ENCODE peak calls at places on chromosomes 4 and X, in four cellular contexts. One of them, this sample, is unnamed. For H3K4me1, the result is how much of the 10 kb centered on the place peaks cover.

GRCh38 chr4:52841707-52842456 is 20.2 kb upstream of the RASL11B start:
- DNase-seq in IMR-90: peak
- DNase-seq in body of pancreas: no peak
- DNase-seq in Peyer's patch: no peak
- DNase-seq in this sample: peak

GRCh38 chr4:74376888-74377483 is 12.0 kb downstream of the EREG start:
- DNase-seq in Peyer's patch: no peak
- DNase-seq in IMR-90: peak
- DNase-seq in body of pancreas: no peak
- DNase-seq in this sample: no peak

GRCh38 chr4:531076-531475 is 32.1 kb downstream of the PIGG start:
- DNase-seq in body of pancreas: no peak
- DNase-seq in IMR-90: no peak
- DNase-seq in Peyer's patch: no peak
- DNase-seq in this sample: no peak

GRCh38 chr4:177242651-177243296 is 66.9 kb upstream of the NEIL3 start:
- DNase-seq in body of pancreas: no peak
- DNase-seq in Peyer's patch: no peak
- DNase-seq in IMR-90: peak
- DNase-seq in this sample: no peak

GRCh38 chrX:58025979-58026378 is 115.7 kb upstream of the ZXDA start:
- DNase-seq in body of pancreas: peak
- DNase-seq in Peyer's patch: peak
- DNase-seq in IMR-90: peak
- DNase-seq in this sample: peak

GRCh38 chr4:6119507-6120020 is 80.8 kb downstream of the JAKMIP1 start:
- DNase-seq in Peyer's patch: no peak
- DNase-seq in IMR-90: no peak
- DNase-seq in body of pancreas: no peak
- DNase-seq in this sample: no peak

GRCh38 chr4:86338989-86339388 is 20.9 kb downstream of the MAPK10 start:
- DNase-seq in Peyer's patch: no peak
- DNase-seq in IMR-90: peak
- DNase-seq in body of pancreas: peak
- DNase-seq in this sample: no peak

GRCh38 chrX:140141444-140142029 is 176.2 kb upstream of the CXorf66 start:
- DNase-seq in IMR-90: peak
- DNase-seq in body of pancreas: peak
- DNase-seq in Peyer's patch: no peak
- DNase-seq in this sample: peak

GRCh38 chr4:188779586-188779985 is 640.3 kb downstream of the TRIML1 start:
- DNase-seq in body of pancreas: no peak
- DNase-seq in Peyer's patch: no peak
- DNase-seq in IMR-90: peak
- DNase-seq in this sample: no peak

GRCh38 chr4:105989411-105990242 is 94.4 kb downstream of the NPNT start:
- DNase-seq in body of pancreas: no peak
- DNase-seq in Peyer's patch: no peak
- DNase-seq in IMR-90: no peak
- DNase-seq in this sample: no peak

GRCh38 chrX:112108145-112108544 is 25.6 kb upstream of the TRPC5 start:
- DNase-seq in Peyer's patch: no peak
- DNase-seq in IMR-90: no peak
- DNase-seq in body of pancreas: no peak
- DNase-seq in this sample: no peak

GRCh38 chr4:48665555-48666186 is 114.4 kb downstream of the FRYL start:
- DNase-seq in IMR-90: peak
- DNase-seq in Peyer's patch: no peak
- DNase-seq in body of pancreas: no peak
- DNase-seq in this sample: no peak

GRCh38 chr4:113646456-113646809 is 115.1 kb downstream of the CAMK2D start:
- DNase-seq in Peyer's patch: no peak
- DNase-seq in IMR-90: peak
- DNase-seq in body of pancreas: no peak
- DNase-seq in this sample: no peak

GRCh38 chrX:45788941-45789348 is 588.3 kb upstream of the DIPK2B start:
- DNase-seq in Peyer's patch: no peak
- DNase-seq in body of pancreas: no peak
- DNase-seq in IMR-90: peak
- DNase-seq in this sample: no peak

GRCh38 chrX:115011428-115011827 is 6.0 kb downstream of the IL13RA2 start:
- DNase-seq in IMR-90: no peak
- DNase-seq in Peyer's patch: no peak
- DNase-seq in body of pancreas: no peak
- DNase-seq in this sample: no peak

GRCh38 chr4:70183168-70183939 is 12.2 kb upstream of the ODAM start:
- DNase-seq in body of pancreas: peak
- DNase-seq in Peyer's patch: no peak
- DNase-seq in IMR-90: peak
- DNase-seq in this sample: no peak

GRCh38 chr4:6689506-6689960 is 4.1 kb upstream of the S100P start:
- DNase-seq in Peyer's patch: no peak
- DNase-seq in IMR-90: no peak
- DNase-seq in body of pancreas: no peak
- DNase-seq in this sample: peak

GRCh38 chr4:47640911-47641310 is 155.8 kb downstream of the ATP10D start:
- DNase-seq in IMR-90: peak
- DNase-seq in Peyer's patch: no peak
- DNase-seq in body of pancreas: no peak
- DNase-seq in this sample: no peak

GRCh38 chrX:69138512-69138911 is 26.7 kb downstream of the PJA1 start:
- DNase-seq in body of pancreas: no peak
- DNase-seq in IMR-90: no peak
- DNase-seq in Peyer's patch: no peak
- DNase-seq in this sample: no peak

GRCh38 chr4:152014280-152014679 is 253.5 kb upstream of the GATB start:
- DNase-seq in Peyer's patch: peak
- DNase-seq in IMR-90: no peak
- DNase-seq in body of pancreas: no peak
- DNase-seq in this sample: no peak

GRCh38 chr4:15353207-15353606 is 74.6 kb upstream of the C1QTNF7 start:
- DNase-seq in Peyer's patch: no peak
- DNase-seq in body of pancreas: no peak
- DNase-seq in IMR-90: no peak
- DNase-seq in this sample: no peak

GRCh38 chr4:184812651-184813181 is 13.1 kb downstream of the ACSL1 start:
- DNase-seq in body of pancreas: no peak
- DNase-seq in IMR-90: peak
- DNase-seq in Peyer's patch: no peak
- DNase-seq in this sample: no peak

GRCh38 chr4:82848706-82849105 is 42.2 kb downstream of the SEC31A start:
- DNase-seq in Peyer's patch: no peak
- DNase-seq in body of pancreas: no peak
- DNase-seq in IMR-90: no peak
- DNase-seq in this sample: no peak

GRCh38 chr4:168440442-168441264 is 39.6 kb downstream of the DDX60L start:
- DNase-seq in IMR-90: peak
- DNase-seq in Peyer's patch: no peak
- DNase-seq in body of pancreas: no peak
- DNase-seq in this sample: no peak

GRCh38 chr4:131721883-131722282 is 1427.2 kb upstream of the PCDH10 start:
- DNase-seq in Peyer's patch: no peak
- DNase-seq in body of pancreas: no peak
- DNase-seq in IMR-90: no peak
- DNase-seq in this sample: no peak

GRCh38 chr4:103074598-103075434 is 1.7 kb downstream of the SLC9B2 start:
- DNase-seq in IMR-90: peak
- DNase-seq in body of pancreas: no peak
- DNase-seq in Peyer's patch: no peak
- DNase-seq in this sample: no peak

GRCh38 chrX:97756879-97757278 is 873.2 kb downstream of the RPA4 start:
- DNase-seq in body of pancreas: no peak
- DNase-seq in Peyer's patch: no peak
- DNase-seq in IMR-90: no peak
- DNase-seq in this sample: no peak

GRCh38 chrX:20267599-20267923 is 852 bp upstream of the RPS6KA3 start:
- DNase-seq in IMR-90: peak
- DNase-seq in body of pancreas: no peak
- DNase-seq in Peyer's patch: no peak
- DNase-seq in this sample: no peak

GRCh38 chr4:146222313-146222712 is 8.0 kb downstream of the REELD1 start:
- DNase-seq in IMR-90: peak
- DNase-seq in Peyer's patch: no peak
- DNase-seq in body of pancreas: no peak
- DNase-seq in this sample: no peak

GRCh38 chr4:38670061-38670894 is 6.3 kb downstream of the KLF3 start:
- DNase-seq in IMR-90: no peak
- DNase-seq in body of pancreas: no peak
- DNase-seq in Peyer's patch: no peak
- DNase-seq in this sample: no peak
- H3K4me1 ChIP-seq in IMR-90: under half
- H3K4me1 ChIP-seq in body of pancreas: half or more
- H3K4me1 ChIP-seq in Peyer's patch: under half
- H3K4me1 ChIP-seq in this sample: half or more

GRCh38 chr4:17491196-17491595 is 20.7 kb downstream of the QDPR start:
- DNase-seq in body of pancreas: no peak
- DNase-seq in IMR-90: no peak
- DNase-seq in Peyer's patch: no peak
- DNase-seq in this sample: no peak
- H3K4me1 ChIP-seq in body of pancreas: under half
- H3K4me1 ChIP-seq in IMR-90: under half
- H3K4me1 ChIP-seq in Peyer's patch: under half
- H3K4me1 ChIP-seq in this sample: under half

DNA sequence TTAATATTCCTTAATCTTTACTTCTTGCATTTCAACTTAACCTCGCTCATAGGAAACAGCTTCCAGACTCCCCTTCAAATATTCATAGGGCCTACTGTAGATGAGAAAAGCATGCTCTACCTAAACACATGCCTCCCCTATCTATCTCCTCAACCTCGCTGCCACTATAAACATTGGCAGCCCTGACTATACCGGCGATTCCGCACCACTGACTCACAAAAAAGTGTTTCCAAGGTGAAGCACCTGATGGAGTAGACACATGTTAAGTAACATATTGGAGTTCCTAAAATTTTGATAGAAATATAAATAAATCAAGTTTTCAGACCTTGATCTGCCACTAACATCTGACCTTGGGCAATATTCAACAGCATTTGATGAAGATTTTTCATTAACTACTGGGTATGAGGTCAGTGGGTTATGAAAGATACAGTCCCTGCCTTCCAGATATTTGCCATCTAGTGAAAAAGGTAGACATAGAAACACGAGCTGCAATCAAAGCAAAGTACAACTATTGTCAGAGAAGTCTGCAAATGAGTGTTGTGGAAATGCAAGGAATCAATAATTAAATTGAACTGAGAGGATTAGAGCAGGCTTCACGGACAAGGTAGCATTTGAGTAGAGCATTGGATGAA is 184.2 kb downstream of the MAML3 start:
- DNase-seq in Peyer's patch: no peak
- DNase-seq in body of pancreas: peak
- DNase-seq in IMR-90: no peak
- DNase-seq in this sample: peak
- H3K4me1 ChIP-seq in Peyer's patch: under half
- H3K4me1 ChIP-seq in body of pancreas: under half
- H3K4me1 ChIP-seq in IMR-90: under half
- H3K4me1 ChIP-seq in this sample: half or more

GRCh38 chrX:12948495-12948894 is 26.4 kb upstream of the TMSB4X start:
- DNase-seq in body of pancreas: no peak
- DNase-seq in Peyer's patch: no peak
- DNase-seq in IMR-90: no peak
- DNase-seq in this sample: no peak
- H3K4me1 ChIP-seq in body of pancreas: under half
- H3K4me1 ChIP-seq in Peyer's patch: under half
- H3K4me1 ChIP-seq in IMR-90: under half
- H3K4me1 ChIP-seq in this sample: under half

DNA sequence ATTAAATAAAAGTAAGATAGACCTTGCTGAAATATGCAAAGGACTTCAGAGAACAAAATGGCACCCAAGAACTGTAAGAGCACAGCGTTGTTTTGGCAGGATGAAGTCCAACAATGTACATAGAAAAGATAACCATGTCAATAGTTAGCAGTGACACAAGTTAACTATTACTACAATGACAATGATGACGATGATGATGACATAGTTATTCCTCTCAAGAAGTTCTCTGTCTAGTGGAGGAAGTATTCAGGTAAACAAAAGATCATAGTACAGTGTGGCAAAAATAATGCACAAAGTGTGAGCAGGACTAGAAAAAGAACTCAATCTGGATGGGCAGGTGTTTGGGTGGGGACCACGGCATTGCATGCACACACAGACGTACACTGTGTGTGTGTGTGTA is 75.3 kb upstream of the STIM2 start:
- DNase-seq in body of pancreas: no peak
- DNase-seq in IMR-90: no peak
- DNase-seq in Peyer's patch: no peak
- DNase-seq in this sample: no peak
- H3K4me1 ChIP-seq in body of pancreas: under half
- H3K4me1 ChIP-seq in IMR-90: under half
- H3K4me1 ChIP-seq in Peyer's patch: under half
- H3K4me1 ChIP-seq in this sample: under half

GRCh38 chr4:1716065-1716945 is 4.2 kb upstream of the SLBP start:
- DNase-seq in IMR-90: no peak
- DNase-seq in body of pancreas: no peak
- DNase-seq in Peyer's patch: no peak
- DNase-seq in this sample: no peak

GRCh38 chr4:1715002-1715761 is 3.1 kb upstream of the SLBP start:
- DNase-seq in Peyer's patch: peak
- DNase-seq in IMR-90: no peak
- DNase-seq in body of pancreas: peak
- DNase-seq in this sample: no peak

GRCh38 chr4:1712216-1713002 is at the start of gene SLBP:
- DNase-seq in Peyer's patch: peak
- DNase-seq in IMR-90: peak
- DNase-seq in body of pancreas: peak
- DNase-seq in this sample: peak

GRCh38 chr4:1713003-1713397 is 881 bp upstream of the SLBP start:
- DNase-seq in Peyer's patch: peak
- DNase-seq in IMR-90: no peak
- DNase-seq in body of pancreas: no peak
- DNase-seq in this sample: no peak

DNA sequence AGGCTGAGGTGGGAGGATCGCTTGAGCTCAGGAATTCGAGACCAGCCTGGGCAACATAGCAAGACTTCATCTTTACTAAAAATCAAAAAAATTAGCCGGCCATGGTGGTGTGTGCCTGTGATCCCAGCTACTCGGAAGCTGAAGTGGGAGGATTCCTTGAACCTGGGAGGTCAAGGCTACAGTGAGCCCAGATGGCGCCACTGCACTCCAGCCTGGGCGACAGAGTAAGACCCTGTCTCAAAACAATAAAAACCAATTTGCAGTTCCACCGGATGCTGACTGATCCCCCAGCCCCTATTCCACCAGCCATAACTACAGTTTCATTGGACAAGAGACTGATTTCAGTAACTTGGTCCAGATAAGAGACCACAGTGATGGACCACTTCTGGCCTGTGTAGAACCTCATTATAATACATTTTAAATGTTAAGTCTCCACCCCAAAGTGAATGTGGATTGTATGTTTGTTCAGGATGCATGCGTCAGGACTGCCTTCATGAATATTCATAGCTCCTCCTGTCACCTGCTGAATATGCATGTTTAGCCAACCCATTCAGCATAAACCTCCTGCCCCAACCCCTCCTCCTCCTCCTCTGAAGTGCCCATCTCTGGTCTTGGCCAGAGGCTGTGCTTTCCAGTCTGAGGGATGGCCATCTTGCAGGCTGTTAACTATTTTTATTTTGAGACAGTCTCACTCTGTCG is 2.3 kb upstream of the SLBP start:
- DNase-seq in IMR-90: no peak
- DNase-seq in body of pancreas: no peak
- DNase-seq in Peyer's patch: no peak
- DNase-seq in this sample: no peak
- H3K4me1 ChIP-seq in IMR-90: under half
- H3K4me1 ChIP-seq in body of pancreas: half or more
- H3K4me1 ChIP-seq in Peyer's patch: under half
- H3K4me1 ChIP-seq in this sample: under half

GRCh38 chr4:41144812-41145211 is 69.5 kb downstream of the APBB2 start:
- DNase-seq in body of pancreas: no peak
- DNase-seq in IMR-90: no peak
- DNase-seq in Peyer's patch: no peak
- DNase-seq in this sample: no peak
- H3K4me1 ChIP-seq in body of pancreas: under half
- H3K4me1 ChIP-seq in IMR-90: under half
- H3K4me1 ChIP-seq in Peyer's patch: under half
- H3K4me1 ChIP-seq in this sample: half or more